ENCODE peak calls at places on chromosomes 2 and 18, in six cellular contexts. Z is GF-D8; O is T-helper 2 cell; W is activated CD8-positive, alpha-beta T cell treated with anti-CD3 and anti-CD28 coated beads, Interleukin-2, amount 10 ng/mL, durations not matched to agents 7 days and 5 days; G is NCI-H2171; I is iris pigment epithelial cell. U is an unnamed sample.
A peak's percentile ranks its signal among the peaks of the same experiment; 100 is the strongest.

GRCh38 chr2:176247859-176248258 is 21.4 kb upstream of the MTX2 start:
- DNase-seq in Z (no peak), O (no peak), W (no peak), G (no peak), I (no peak), U (no peak)

GRCh38 chr18:12335503-12335902 is 27.5 kb downstream of the TUBB6 start:
- DNase-seq in Z (no peak), O (no peak), W (no peak), G (no peak), I (no peak), U (no peak)

GRCh38 chr2:217737127-217737526 is 265.7 kb downstream of the TNS1 start:
- DNase-seq in Z (no peak), O (no peak), W (no peak), G (no peak), I (no peak), U (no peak)

GRCh38 chr2:170432823-170433222 is 254.9 kb downstream of the MYO3B start:
- DNase-seq in Z (no peak), O (no peak), W (no peak), G (no peak), I (no peak), U (no peak)

GRCh38 chr2:70935468-70936164 is at the start of gene ATP6V1B1:
- DNase-seq in Z (no peak), O (no peak), W (no peak), G (no peak), I (no peak), U (no peak)

GRCh38 chr18:8559612-8560011 is 49.6 kb upstream of the RAB12 start:
- DNase-seq in Z (no peak), O (no peak), W (no peak), G (no peak), I (peak; percentile 15), U (no peak)

GRCh38 chr2:233857511-233858118 is 3.3 kb upstream of the HJURP start:
- DNase-seq in Z (no peak), O (peak; percentile 53), W (peak; percentile 71), G (no peak), I (peak; percentile 37), U (peak; percentile 19)

GRCh38 chr2:9703085-9703641 is 72.4 kb upstream of the YWHAQ start:
- DNase-seq in Z (no peak), O (peak; percentile 94), W (peak; percentile 90), G (peak; percentile 77), I (peak; percentile 72), U (no peak)

GRCh38 chr2:161386228-161386627 is 29.9 kb upstream of the TBR1 start:
- DNase-seq in Z (no peak), O (peak; percentile 61), W (peak; percentile 34), G (no peak), I (no peak), U (no peak)

GRCh38 chr2:201786471-201786870 is 5.7 kb upstream of the ALS2 start:
- DNase-seq in Z (no peak), O (no peak), W (no peak), G (no peak), I (peak; percentile 32), U (no peak)

GRCh38 chr2:232506713-232507112 is 13.5 kb upstream of the PRSS56 start:
- DNase-seq in Z (no peak), O (no peak), W (no peak), G (no peak), I (no peak), U (no peak)

GRCh38 chr2:19408592-19408991 is 50.2 kb upstream of the OSR1 start:
- DNase-seq in Z (no peak), O (no peak), W (no peak), G (no peak), I (peak; percentile 21), U (no peak)

GRCh38 chr2:151043484-151043883 is 218.2 kb downstream of the RBM43 start:
- DNase-seq in Z (no peak), O (no peak), W (no peak), G (peak; percentile 71), I (peak; percentile 93), U (no peak)

GRCh38 chr2:174535757-174536703 is 49.2 kb upstream of the GPR155 start:
- DNase-seq in Z (no peak), O (no peak), W (no peak), G (peak; percentile 96), I (no peak), U (no peak)

GRCh38 chr2:96703021-96703751 is 36.7 kb downstream of the LMAN2L start:
- DNase-seq in Z (no peak), O (no peak), W (no peak), G (no peak), I (no peak), U (no peak)

GRCh38 chr2:71006955-71007799 is 12.5 kb upstream of the TEX261 start:
- DNase-seq in Z (no peak), O (no peak), W (no peak), G (no peak), I (no peak), U (no peak)

GRCh38 chr2:134333646-134334189 is 79.8 kb downstream of the MGAT5 start:
- DNase-seq in Z (no peak), O (no peak), W (no peak), G (no peak), I (peak; percentile 17), U (no peak)

GRCh38 chr18:79614211-79615028 is 65.2 kb upstream of the CTDP1 start:
- DNase-seq in Z (no peak), O (no peak), W (no peak), G (no peak), I (no peak), U (no peak)

U was measured in Kasumi-1.